ENCODE peak calls at places on chromosomes 12 and 14, in ten cellular contexts. One of them, this sample, is unnamed.

GRCh38 chr12:12722351-12723146 is 5.4 kb downstream of the CDKN1B start:
- DNase-seq in C1 segment of cervical spinal cord: no peak
- DNase-seq in effector CD8-positive, alpha-beta T cell: no peak
- DNase-seq in astrocyte of the spinal cord: peak
- DNase-seq in NCI-H345: peak
- DNase-seq in stimulated activated naive CD8-positive, alpha-beta T cell treated with anti-CD3 and anti-CD28 coated beads, Interleukin-15, amount 100 ng/mL, for 72 hours: no peak
- DNase-seq in kidney: no peak
- DNase-seq in GOT3: no peak
- DNase-seq in activated CD4-positive, alpha-beta T cell treated with anti-CD3 and anti-CD28 coated beads for 4 hours: no peak
- DNase-seq in ACHN: peak
- DNase-seq in this sample: peak

GRCh38 chr12:58934528-58934927 is 14.2 kb upstream of the LRIG3 start:
- DNase-seq in C1 segment of cervical spinal cord: no peak
- DNase-seq in effector CD8-positive, alpha-beta T cell: no peak
- DNase-seq in astrocyte of the spinal cord: no peak
- DNase-seq in NCI-H345: no peak
- DNase-seq in stimulated activated naive CD8-positive, alpha-beta T cell treated with anti-CD3 and anti-CD28 coated beads, Interleukin-15, amount 100 ng/mL, for 72 hours: no peak
- DNase-seq in kidney: no peak
- DNase-seq in GOT3: no peak
- DNase-seq in activated CD4-positive, alpha-beta T cell treated with anti-CD3 and anti-CD28 coated beads for 4 hours: no peak
- DNase-seq in ACHN: no peak
- DNase-seq in this sample: no peak

GRCh38 chr14:104424406-104425072 is 155.0 kb upstream of the C14orf180 start:
- DNase-seq in C1 segment of cervical spinal cord: no peak
- DNase-seq in effector CD8-positive, alpha-beta T cell: no peak
- DNase-seq in astrocyte of the spinal cord: no peak
- DNase-seq in NCI-H345: peak
- DNase-seq in stimulated activated naive CD8-positive, alpha-beta T cell treated with anti-CD3 and anti-CD28 coated beads, Interleukin-15, amount 100 ng/mL, for 72 hours: no peak
- DNase-seq in kidney: no peak
- DNase-seq in GOT3: no peak
- DNase-seq in activated CD4-positive, alpha-beta T cell treated with anti-CD3 and anti-CD28 coated beads for 4 hours: no peak
- DNase-seq in ACHN: no peak
- DNase-seq in this sample: no peak

GRCh38 chr12:58069268-58069967 is 128.1 kb downstream of the ATP23 start:
- DNase-seq in C1 segment of cervical spinal cord: no peak
- DNase-seq in effector CD8-positive, alpha-beta T cell: no peak
- DNase-seq in astrocyte of the spinal cord: no peak
- DNase-seq in NCI-H345: no peak
- DNase-seq in stimulated activated naive CD8-positive, alpha-beta T cell treated with anti-CD3 and anti-CD28 coated beads, Interleukin-15, amount 100 ng/mL, for 72 hours: no peak
- DNase-seq in kidney: no peak
- DNase-seq in GOT3: no peak
- DNase-seq in activated CD4-positive, alpha-beta T cell treated with anti-CD3 and anti-CD28 coated beads for 4 hours: no peak
- DNase-seq in ACHN: no peak
- DNase-seq in this sample: no peak

GRCh38 chr12:58583541-58583940 is 336.8 kb downstream of the LRIG3 start:
- DNase-seq in C1 segment of cervical spinal cord: no peak
- DNase-seq in effector CD8-positive, alpha-beta T cell: no peak
- DNase-seq in astrocyte of the spinal cord: no peak
- DNase-seq in NCI-H345: no peak
- DNase-seq in stimulated activated naive CD8-positive, alpha-beta T cell treated with anti-CD3 and anti-CD28 coated beads, Interleukin-15, amount 100 ng/mL, for 72 hours: no peak
- DNase-seq in kidney: no peak
- DNase-seq in GOT3: no peak
- DNase-seq in activated CD4-positive, alpha-beta T cell treated with anti-CD3 and anti-CD28 coated beads for 4 hours: no peak
- DNase-seq in ACHN: no peak
- DNase-seq in this sample: no peak

GRCh38 chr12:4215862-4216541 is 57.6 kb upstream of the CCND2 start:
- DNase-seq in C1 segment of cervical spinal cord: no peak
- DNase-seq in effector CD8-positive, alpha-beta T cell: no peak
- DNase-seq in astrocyte of the spinal cord: no peak
- DNase-seq in NCI-H345: no peak
- DNase-seq in stimulated activated naive CD8-positive, alpha-beta T cell treated with anti-CD3 and anti-CD28 coated beads, Interleukin-15, amount 100 ng/mL, for 72 hours: peak
- DNase-seq in kidney: no peak
- DNase-seq in GOT3: no peak
- DNase-seq in activated CD4-positive, alpha-beta T cell treated with anti-CD3 and anti-CD28 coated beads for 4 hours: no peak
- DNase-seq in ACHN: no peak
- DNase-seq in this sample: no peak

GRCh38 chr12:46389130-46389616 is 16.6 kb upstream of the SLC38A2 start:
- DNase-seq in C1 segment of cervical spinal cord: no peak
- DNase-seq in effector CD8-positive, alpha-beta T cell: no peak
- DNase-seq in astrocyte of the spinal cord: peak
- DNase-seq in NCI-H345: no peak
- DNase-seq in stimulated activated naive CD8-positive, alpha-beta T cell treated with anti-CD3 and anti-CD28 coated beads, Interleukin-15, amount 100 ng/mL, for 72 hours: no peak
- DNase-seq in kidney: no peak
- DNase-seq in GOT3: no peak
- DNase-seq in activated CD4-positive, alpha-beta T cell treated with anti-CD3 and anti-CD28 coated beads for 4 hours: no peak
- DNase-seq in ACHN: no peak
- DNase-seq in this sample: no peak

GRCh38 chr14:98714604-98715003 is 557.4 kb downstream of the BCL11B start:
- DNase-seq in C1 segment of cervical spinal cord: no peak
- DNase-seq in effector CD8-positive, alpha-beta T cell: no peak
- DNase-seq in astrocyte of the spinal cord: no peak
- DNase-seq in NCI-H345: no peak
- DNase-seq in stimulated activated naive CD8-positive, alpha-beta T cell treated with anti-CD3 and anti-CD28 coated beads, Interleukin-15, amount 100 ng/mL, for 72 hours: no peak
- DNase-seq in kidney: no peak
- DNase-seq in GOT3: no peak
- DNase-seq in activated CD4-positive, alpha-beta T cell treated with anti-CD3 and anti-CD28 coated beads for 4 hours: no peak
- DNase-seq in ACHN: no peak
- DNase-seq in this sample: no peak

GRCh38 chr12:47896633-47897032 is 8.2 kb downstream of the VDR start:
- DNase-seq in C1 segment of cervical spinal cord: no peak
- DNase-seq in effector CD8-positive, alpha-beta T cell: no peak
- DNase-seq in astrocyte of the spinal cord: no peak
- DNase-seq in NCI-H345: no peak
- DNase-seq in stimulated activated naive CD8-positive, alpha-beta T cell treated with anti-CD3 and anti-CD28 coated beads, Interleukin-15, amount 100 ng/mL, for 72 hours: no peak
- DNase-seq in kidney: no peak
- DNase-seq in GOT3: no peak
- DNase-seq in activated CD4-positive, alpha-beta T cell treated with anti-CD3 and anti-CD28 coated beads for 4 hours: no peak
- DNase-seq in ACHN: peak
- DNase-seq in this sample: no peak

GRCh38 chr14:67971627-67972625 is 152.3 kb downstream of the RAD51B start:
- DNase-seq in C1 segment of cervical spinal cord: no peak
- DNase-seq in effector CD8-positive, alpha-beta T cell: no peak
- DNase-seq in astrocyte of the spinal cord: peak
- DNase-seq in NCI-H345: no peak
- DNase-seq in stimulated activated naive CD8-positive, alpha-beta T cell treated with anti-CD3 and anti-CD28 coated beads, Interleukin-15, amount 100 ng/mL, for 72 hours: no peak
- DNase-seq in kidney: no peak
- DNase-seq in GOT3: no peak
- DNase-seq in activated CD4-positive, alpha-beta T cell treated with anti-CD3 and anti-CD28 coated beads for 4 hours: no peak
- DNase-seq in ACHN: no peak
- DNase-seq in this sample: peak

GRCh38 chr12:107431942-107432341 is 253.7 kb upstream of the PWP1 start:
- DNase-seq in C1 segment of cervical spinal cord: no peak
- DNase-seq in effector CD8-positive, alpha-beta T cell: no peak
- DNase-seq in astrocyte of the spinal cord: no peak
- DNase-seq in NCI-H345: no peak
- DNase-seq in stimulated activated naive CD8-positive, alpha-beta T cell treated with anti-CD3 and anti-CD28 coated beads, Interleukin-15, amount 100 ng/mL, for 72 hours: no peak
- DNase-seq in kidney: no peak
- DNase-seq in GOT3: no peak
- DNase-seq in activated CD4-positive, alpha-beta T cell treated with anti-CD3 and anti-CD28 coated beads for 4 hours: no peak
- DNase-seq in ACHN: no peak
- DNase-seq in this sample: no peak

GRCh38 chr12:92722897-92723296 is 20.1 kb downstream of the PLEKHG7 start:
- DNase-seq in C1 segment of cervical spinal cord: no peak
- DNase-seq in effector CD8-positive, alpha-beta T cell: no peak
- DNase-seq in astrocyte of the spinal cord: no peak
- DNase-seq in NCI-H345: no peak
- DNase-seq in stimulated activated naive CD8-positive, alpha-beta T cell treated with anti-CD3 and anti-CD28 coated beads, Interleukin-15, amount 100 ng/mL, for 72 hours: no peak
- DNase-seq in kidney: no peak
- DNase-seq in GOT3: no peak
- DNase-seq in activated CD4-positive, alpha-beta T cell treated with anti-CD3 and anti-CD28 coated beads for 4 hours: no peak
- DNase-seq in ACHN: no peak
- DNase-seq in this sample: no peak

GRCh38 chr14:68546839-68547238 is 246.0 kb downstream of the ZFP36L1 start:
- DNase-seq in C1 segment of cervical spinal cord: no peak
- DNase-seq in effector CD8-positive, alpha-beta T cell: no peak
- DNase-seq in astrocyte of the spinal cord: peak
- DNase-seq in NCI-H345: no peak
- DNase-seq in stimulated activated naive CD8-positive, alpha-beta T cell treated with anti-CD3 and anti-CD28 coated beads, Interleukin-15, amount 100 ng/mL, for 72 hours: no peak
- DNase-seq in kidney: no peak
- DNase-seq in GOT3: no peak
- DNase-seq in activated CD4-positive, alpha-beta T cell treated with anti-CD3 and anti-CD28 coated beads for 4 hours: no peak
- DNase-seq in ACHN: no peak
- DNase-seq in this sample: no peak

GRCh38 chr14:99523661-99524050 is 42.4 kb downstream of the CCNK start:
- DNase-seq in C1 segment of cervical spinal cord: no peak
- DNase-seq in effector CD8-positive, alpha-beta T cell: no peak
- DNase-seq in astrocyte of the spinal cord: no peak
- DNase-seq in NCI-H345: no peak
- DNase-seq in stimulated activated naive CD8-positive, alpha-beta T cell treated with anti-CD3 and anti-CD28 coated beads, Interleukin-15, amount 100 ng/mL, for 72 hours: no peak
- DNase-seq in kidney: no peak
- DNase-seq in GOT3: no peak
- DNase-seq in activated CD4-positive, alpha-beta T cell treated with anti-CD3 and anti-CD28 coated beads for 4 hours: no peak
- DNase-seq in ACHN: no peak
- DNase-seq in this sample: no peak

GRCh38 chr12:49069507-49070346 is at the start of gene RHEBL1:
- DNase-seq in C1 segment of cervical spinal cord: peak
- DNase-seq in effector CD8-positive, alpha-beta T cell: peak
- DNase-seq in astrocyte of the spinal cord: peak
- DNase-seq in NCI-H345: peak
- DNase-seq in stimulated activated naive CD8-positive, alpha-beta T cell treated with anti-CD3 and anti-CD28 coated beads, Interleukin-15, amount 100 ng/mL, for 72 hours: peak
- DNase-seq in kidney: peak
- DNase-seq in GOT3: peak
- DNase-seq in activated CD4-positive, alpha-beta T cell treated with anti-CD3 and anti-CD28 coated beads for 4 hours: peak
- DNase-seq in ACHN: peak
- DNase-seq in this sample: peak

GRCh38 chr14:51458563-51458955 is 193.2 kb upstream of the FRMD6 start:
- DNase-seq in C1 segment of cervical spinal cord: no peak
- DNase-seq in effector CD8-positive, alpha-beta T cell: no peak
- DNase-seq in astrocyte of the spinal cord: peak
- DNase-seq in NCI-H345: no peak
- DNase-seq in stimulated activated naive CD8-positive, alpha-beta T cell treated with anti-CD3 and anti-CD28 coated beads, Interleukin-15, amount 100 ng/mL, for 72 hours: no peak
- DNase-seq in kidney: no peak
- DNase-seq in GOT3: no peak
- DNase-seq in activated CD4-positive, alpha-beta T cell treated with anti-CD3 and anti-CD28 coated beads for 4 hours: no peak
- DNase-seq in ACHN: peak
- DNase-seq in this sample: no peak

GRCh38 chr14:24816011-24816928 is 182.3 kb upstream of the GZMB start:
- DNase-seq in C1 segment of cervical spinal cord: no peak
- DNase-seq in effector CD8-positive, alpha-beta T cell: no peak
- DNase-seq in astrocyte of the spinal cord: no peak
- DNase-seq in NCI-H345: no peak
- DNase-seq in stimulated activated naive CD8-positive, alpha-beta T cell treated with anti-CD3 and anti-CD28 coated beads, Interleukin-15, amount 100 ng/mL, for 72 hours: no peak
- DNase-seq in kidney: no peak
- DNase-seq in GOT3: no peak
- DNase-seq in activated CD4-positive, alpha-beta T cell treated with anti-CD3 and anti-CD28 coated beads for 4 hours: no peak
- DNase-seq in ACHN: no peak
- DNase-seq in this sample: no peak

GRCh38 chr12:108643941-108644742 is 10.4 kb upstream of the SELPLG start:
- DNase-seq in C1 segment of cervical spinal cord: no peak
- DNase-seq in effector CD8-positive, alpha-beta T cell: no peak
- DNase-seq in astrocyte of the spinal cord: peak
- DNase-seq in NCI-H345: no peak
- DNase-seq in stimulated activated naive CD8-positive, alpha-beta T cell treated with anti-CD3 and anti-CD28 coated beads, Interleukin-15, amount 100 ng/mL, for 72 hours: no peak
- DNase-seq in kidney: peak
- DNase-seq in GOT3: no peak
- DNase-seq in activated CD4-positive, alpha-beta T cell treated with anti-CD3 and anti-CD28 coated beads for 4 hours: no peak
- DNase-seq in ACHN: peak
- DNase-seq in this sample: no peak

GRCh38 chr14:69631509-69631908 is 20.1 kb downstream of the SUSD6 start:
- DNase-seq in C1 segment of cervical spinal cord: no peak
- DNase-seq in effector CD8-positive, alpha-beta T cell: no peak
- DNase-seq in astrocyte of the spinal cord: peak
- DNase-seq in NCI-H345: no peak
- DNase-seq in stimulated activated naive CD8-positive, alpha-beta T cell treated with anti-CD3 and anti-CD28 coated beads, Interleukin-15, amount 100 ng/mL, for 72 hours: no peak
- DNase-seq in kidney: no peak
- DNase-seq in GOT3: no peak
- DNase-seq in activated CD4-positive, alpha-beta T cell treated with anti-CD3 and anti-CD28 coated beads for 4 hours: no peak
- DNase-seq in ACHN: no peak
- DNase-seq in this sample: no peak

GRCh38 chr14:20748439-20748838 is 2.8 kb downstream of the EDDM3A start:
- DNase-seq in C1 segment of cervical spinal cord: no peak
- DNase-seq in effector CD8-positive, alpha-beta T cell: no peak
- DNase-seq in astrocyte of the spinal cord: no peak
- DNase-seq in NCI-H345: no peak
- DNase-seq in stimulated activated naive CD8-positive, alpha-beta T cell treated with anti-CD3 and anti-CD28 coated beads, Interleukin-15, amount 100 ng/mL, for 72 hours: no peak
- DNase-seq in kidney: no peak
- DNase-seq in GOT3: no peak
- DNase-seq in activated CD4-positive, alpha-beta T cell treated with anti-CD3 and anti-CD28 coated beads for 4 hours: no peak
- DNase-seq in ACHN: no peak
- DNase-seq in this sample: no peak

GRCh38 chr14:64979336-64980074 is 7.2 kb upstream of the FNTB start:
- DNase-seq in C1 segment of cervical spinal cord: no peak
- DNase-seq in effector CD8-positive, alpha-beta T cell: no peak
- DNase-seq in astrocyte of the spinal cord: peak
- DNase-seq in NCI-H345: no peak
- DNase-seq in stimulated activated naive CD8-positive, alpha-beta T cell treated with anti-CD3 and anti-CD28 coated beads, Interleukin-15, amount 100 ng/mL, for 72 hours: no peak
- DNase-seq in kidney: no peak
- DNase-seq in GOT3: no peak
- DNase-seq in activated CD4-positive, alpha-beta T cell treated with anti-CD3 and anti-CD28 coated beads for 4 hours: no peak
- DNase-seq in ACHN: peak
- DNase-seq in this sample: no peak

GRCh38 chr14:101599234-101599885 is 38.1 kb downstream of the DIO3 start:
- DNase-seq in C1 segment of cervical spinal cord: no peak
- DNase-seq in effector CD8-positive, alpha-beta T cell: no peak
- DNase-seq in astrocyte of the spinal cord: no peak
- DNase-seq in NCI-H345: no peak
- DNase-seq in stimulated activated naive CD8-positive, alpha-beta T cell treated with anti-CD3 and anti-CD28 coated beads, Interleukin-15, amount 100 ng/mL, for 72 hours: no peak
- DNase-seq in kidney: peak
- DNase-seq in GOT3: no peak
- DNase-seq in activated CD4-positive, alpha-beta T cell treated with anti-CD3 and anti-CD28 coated beads for 4 hours: no peak
- DNase-seq in ACHN: no peak
- DNase-seq in this sample: no peak

GRCh38 chr12:50052544-50052943 is 4.9 kb upstream of the ASIC1 start:
- DNase-seq in C1 segment of cervical spinal cord: no peak
- DNase-seq in effector CD8-positive, alpha-beta T cell: no peak
- DNase-seq in astrocyte of the spinal cord: no peak
- DNase-seq in NCI-H345: no peak
- DNase-seq in stimulated activated naive CD8-positive, alpha-beta T cell treated with anti-CD3 and anti-CD28 coated beads, Interleukin-15, amount 100 ng/mL, for 72 hours: no peak
- DNase-seq in kidney: no peak
- DNase-seq in GOT3: no peak
- DNase-seq in activated CD4-positive, alpha-beta T cell treated with anti-CD3 and anti-CD28 coated beads for 4 hours: no peak
- DNase-seq in ACHN: no peak
- DNase-seq in this sample: no peak

GRCh38 chr12:4807813-4808212 is 87.6 kb downstream of the GALNT8 start:
- DNase-seq in C1 segment of cervical spinal cord: no peak
- DNase-seq in effector CD8-positive, alpha-beta T cell: no peak
- DNase-seq in astrocyte of the spinal cord: no peak
- DNase-seq in NCI-H345: no peak
- DNase-seq in stimulated activated naive CD8-positive, alpha-beta T cell treated with anti-CD3 and anti-CD28 coated beads, Interleukin-15, amount 100 ng/mL, for 72 hours: no peak
- DNase-seq in kidney: no peak
- DNase-seq in GOT3: no peak
- DNase-seq in activated CD4-positive, alpha-beta T cell treated with anti-CD3 and anti-CD28 coated beads for 4 hours: no peak
- DNase-seq in ACHN: no peak
- DNase-seq in this sample: no peak

GRCh38 chr12:121534495-121535148 is 46.2 kb downstream of the KDM2B start:
- DNase-seq in C1 segment of cervical spinal cord: no peak
- DNase-seq in effector CD8-positive, alpha-beta T cell: peak
- DNase-seq in astrocyte of the spinal cord: no peak
- DNase-seq in NCI-H345: no peak
- DNase-seq in stimulated activated naive CD8-positive, alpha-beta T cell treated with anti-CD3 and anti-CD28 coated beads, Interleukin-15, amount 100 ng/mL, for 72 hours: peak
- DNase-seq in kidney: peak
- DNase-seq in GOT3: no peak
- DNase-seq in activated CD4-positive, alpha-beta T cell treated with anti-CD3 and anti-CD28 coated beads for 4 hours: peak
- DNase-seq in ACHN: no peak
- DNase-seq in this sample: no peak